ENCODE peak calls at places on chromosomes 2 and 18, in ten cellular contexts. C is stimulated activated CD8-positive, alpha-beta memory T cell treated with anti-CD3 and anti-CD28 coated beads, Interleukin-2, amount 100 ng/mL, for 1 hour; Q is fibroblast of mammary gland; I is H1; Y is left ventricle myocardium superior; B is chondrocyte; M is HT-29; W is body of pancreas; F is activated effector memory CD4-positive, alpha-beta T cell treated with anti-CD3 and anti-CD28 coated beads, Interleukin-2, amount 50 U/mL, for 16 hours; G is stimulated activated CD4-positive, alpha-beta T cell treated with anti-CD3 and anti-CD28 coated beads, Interleukin-4, amount 100 ng/mL, for 24 hours. P is an unnamed sample.

GRCh38 chr2:173720310-173720709 is 244.9 kb downstream of the SP3 start:
- DNase-seq in W (no peak), F (no peak), G (no peak), I (no peak), B (no peak), Q (peak), M (no peak), Y (no peak), C (no peak), P (no peak)

GRCh38 chr18:13500227-13500865 is 226.0 kb downstream of the FAM210A start:
- DNase-seq in F (no peak), I (peak), C (no peak), M (no peak), Q (peak), W (no peak), Y (peak), G (no peak), B (no peak), P (no peak)

GRCh38 chr18:76545433-76546281 is 50.6 kb upstream of the ZNF516 start:
- DNase-seq in I (no peak), F (no peak), B (peak), W (no peak), C (no peak), Y (no peak), Q (peak), G (no peak), M (no peak), P (no peak)

GRCh38 chr2:207200136-207200535 is 34.4 kb upstream of the KLF7 start:
- DNase-seq in B (no peak), I (no peak), Y (no peak), Q (no peak), W (no peak), M (no peak), C (no peak), F (no peak), G (no peak), P (peak)

GRCh38 chr2:102632380-102633175 is 13.2 kb downstream of the SLC9A2 start:
- DNase-seq in Q (no peak), Y (no peak), B (no peak), M (no peak), C (no peak), G (no peak), W (no peak), I (no peak), F (no peak), P (no peak)

GRCh38 chr2:71941731-71942575 is 205.7 kb downstream of the CYP26B1 start:
- DNase-seq in Q (no peak), F (peak), W (no peak), Y (no peak), C (no peak), I (no peak), G (no peak), B (no peak), M (no peak), P (no peak)

GRCh38 chr2:32865399-32866068 is 81.2 kb upstream of the LTBP1 start:
- DNase-seq in C (no peak), M (no peak), B (no peak), Q (peak), G (no peak), Y (no peak), I (no peak), F (no peak), W (no peak), P (no peak)

GRCh38 chr2:37625781-37626548 is 45.5 kb downstream of the CDC42EP3 start:
- DNase-seq in Y (no peak), W (peak), M (no peak), F (peak), G (peak), I (no peak), B (no peak), Q (no peak), C (peak), P (no peak)

GRCh38 chr2:130824492-130825061 is 12.1 kb upstream of the ARHGEF4 start:
- DNase-seq in Q (peak), G (peak), M (peak), Y (no peak), B (peak), C (peak), W (no peak), F (peak), I (no peak), P (peak)

GRCh38 chr2:117523267-117523666 is 291.2 kb upstream of the DDX18 start:
- DNase-seq in G (no peak), C (no peak), Q (no peak), B (no peak), Y (peak), I (no peak), F (no peak), M (peak), W (peak), P (no peak)

GRCh38 chr2:99680946-99681345 is 191.1 kb upstream of the REV1 start:
- DNase-seq in Y (no peak), Q (peak), I (no peak), F (no peak), W (no peak), C (no peak), B (no peak), M (no peak), G (no peak), P (no peak)

GRCh38 chr2:45724329-45724728 is 72.9 kb downstream of the PRKCE start:
- DNase-seq in Q (no peak), F (no peak), Y (no peak), W (no peak), C (no peak), M (no peak), G (no peak), I (no peak), B (no peak), P (no peak)

GRCh38 chr2:54149623-54150501 is 34.4 kb downstream of the ACYP2 start:
- DNase-seq in M (no peak), C (no peak), I (no peak), Q (peak), F (no peak), G (no peak), Y (no peak), B (no peak), W (no peak), P (no peak)

GRCh38 chr2:82282111-82282882 is 1977.7 kb upstream of the LRRTM1 start:
- DNase-seq in G (no peak), F (no peak), Y (no peak), I (peak), M (no peak), Q (no peak), W (no peak), B (no peak), C (no peak), P (no peak)

GRCh38 chr2:189453998-189454397 is 12.7 kb downstream of the WDR75 start:
- DNase-seq in G (no peak), B (no peak), M (no peak), Q (no peak), F (no peak), W (no peak), I (no peak), Y (no peak), C (no peak), P (no peak)

GRCh38 chr2:38824906-38825305 is 46.9 kb downstream of the GEMIN6 start:
- DNase-seq in M (no peak), G (no peak), C (no peak), W (no peak), I (no peak), F (no peak), Q (no peak), Y (no peak), B (no peak), P (no peak)

GRCh38 chr2:74089816-74090745 is 57.6 kb downstream of the BOLA3 start:
- DNase-seq in W (no peak), M (no peak), F (no peak), G (no peak), C (no peak), Q (no peak), Y (no peak), I (no peak), B (no peak), P (no peak)

GRCh38 chr2:8524388-8524787 is 157.5 kb upstream of the ID2 start:
- DNase-seq in F (no peak), M (no peak), G (no peak), B (no peak), Y (no peak), I (no peak), Q (no peak), W (peak), C (no peak), P (no peak)

GRCh38 chr18:23563377-23564043 is 22.8 kb downstream of the NPC1 start:
- DNase-seq in C (no peak), G (no peak), Q (peak), B (no peak), Y (no peak), F (no peak), M (no peak), W (no peak), I (no peak), P (no peak)

GRCh38 chr2:70041666-70042065 is 45.6 kb upstream of the PCBP1 start:
- DNase-seq in F (no peak), M (no peak), C (no peak), B (no peak), I (no peak), Y (no peak), G (no peak), Q (no peak), W (no peak), P (no peak)

GRCh38 chr18:13566941-13567762 is 159.2 kb downstream of the FAM210A start:
- DNase-seq in Y (peak), B (no peak), M (no peak), F (no peak), G (peak), Q (no peak), C (no peak), I (no peak), W (no peak), P (no peak)

GRCh38 chr2:128289439-128289838 is 29.2 kb downstream of the HS6ST1 start:
- DNase-seq in Y (peak), Q (no peak), M (no peak), F (no peak), W (no peak), B (peak), I (peak), C (no peak), G (no peak), P (no peak)

GRCh38 chr2:136247204-136247990 is 129.4 kb upstream of the CXCR4 start:
- DNase-seq in W (no peak), Q (peak), B (no peak), I (no peak), C (no peak), F (no peak), M (no peak), G (peak), Y (peak), P (no peak)

GRCh38 chr2:101344173-101344572 is 35.7 kb upstream of the RNF149 start:
- DNase-seq in B (no peak), Q (no peak), C (no peak), W (no peak), G (no peak), I (no peak), F (no peak), M (no peak), Y (no peak), P (no peak)

GRCh38 chr2:46873632-46874068 is 42.0 kb downstream of the MCFD2 start:
- DNase-seq in I (peak), W (peak), Q (peak), F (no peak), G (peak), Y (peak), M (peak), C (no peak), B (no peak), P (no peak)

GRCh38 chr2:218458598-218458997 is 39.7 kb downstream of the VIL1 start:
- DNase-seq in W (no peak), C (no peak), I (no peak), G (no peak), M (no peak), F (no peak), B (no peak), Q (no peak), Y (no peak), P (no peak)

GRCh38 chr2:11483806-11484147 is 17.8 kb upstream of the E2F6 start:
- DNase-seq in F (no peak), W (no peak), M (no peak), G (no peak), Q (no peak), I (no peak), C (no peak), Y (no peak), B (no peak), P (no peak)

P was measured in NCI-H1930.